ENCODE peak calls at places on chromosomes 13 and 19, in four cellular contexts. One of them, this sample, is unnamed.
A peak's percentile ranks its signal among the peaks of the same experiment; 100 is the strongest.

GRCh38 chr13:39810091-39810877 is 154.8 kb downstream of the COG6 start:
- DNase-seq in K562: no peak
- DNase-seq in HepG2: no peak
- DNase-seq in GM12878: no peak
- DNase-seq in this sample: no peak

GRCh38 chr13:50419896-50420295 is 404.7 kb downstream of the KCNRG start:
- DNase-seq in K562: no peak
- DNase-seq in HepG2: no peak
- DNase-seq in GM12878: no peak
- DNase-seq in this sample: no peak

GRCh38 chr13:101916108-101916757 is 463.8 kb downstream of the ITGBL1 start:
- DNase-seq in K562: no peak
- DNase-seq in HepG2: no peak
- DNase-seq in GM12878: no peak
- DNase-seq in this sample: peak; percentile 19

GRCh38 chr19:44653977-44654784 is 10.5 kb downstream of the PVR start:
- DNase-seq in K562: peak; percentile 55
- DNase-seq in HepG2: peak; percentile 36
- DNase-seq in GM12878: peak; percentile 38
- DNase-seq in this sample: peak; percentile 34

GRCh38 chr13:40271931-40272775 is 394.3 kb downstream of the FOXO1 start:
- DNase-seq in K562: no peak
- DNase-seq in HepG2: no peak
- DNase-seq in GM12878: no peak
- DNase-seq in this sample: no peak

GRCh38 chr13:112824429-112824828 is 134.6 kb downstream of the ATP11A start:
- DNase-seq in K562: no peak
- DNase-seq in HepG2: no peak
- DNase-seq in GM12878: no peak
- DNase-seq in this sample: no peak

GRCh38 chr19:42311612-42312160 is 1.4 kb upstream of the TMEM145 start:
- DNase-seq in K562: peak; percentile 50
- DNase-seq in HepG2: no peak
- DNase-seq in GM12878: no peak
- DNase-seq in this sample: peak; percentile 31

GRCh38 chr13:88461272-88462009 is 790.3 kb downstream of the SLITRK5 start:
- DNase-seq in K562: no peak
- DNase-seq in HepG2: no peak
- DNase-seq in GM12878: no peak
- DNase-seq in this sample: no peak

GRCh38 chr13:51590966-51591627 is 6.8 kb downstream of the WDFY2 start:
- DNase-seq in K562: peak; percentile 74
- DNase-seq in HepG2: peak; percentile 63
- DNase-seq in GM12878: no peak
- DNase-seq in this sample: no peak

GRCh38 chr13:39037880-39038568 is at the start of the genes NHLRC3 and PROSER1:
- DNase-seq in K562: peak; percentile 69
- DNase-seq in HepG2: peak; percentile 84
- DNase-seq in GM12878: peak; percentile 63
- DNase-seq in this sample: peak; percentile 60

GRCh38 chr13:93248627-93249047 is 22.0 kb downstream of the GPC6 start:
- DNase-seq in K562: peak; percentile 55
- DNase-seq in HepG2: peak; percentile 92
- DNase-seq in GM12878: no peak
- DNase-seq in this sample: peak; percentile 73

GRCh38 chr19:28963481-28964245 is 249.3 kb downstream of the UQCRFS1 start:
- DNase-seq in K562: no peak
- DNase-seq in HepG2: no peak
- DNase-seq in GM12878: no peak
- DNase-seq in this sample: no peak

GRCh38 chr13:67224148-67224846 is 5.8 kb downstream of the PCDH9 start:
- DNase-seq in K562: peak; percentile 65
- DNase-seq in HepG2: peak; percentile 56
- DNase-seq in GM12878: no peak
- DNase-seq in this sample: peak; percentile 93

GRCh38 chr13:92622905-92623304 is 603.7 kb upstream of the GPC6 start:
- DNase-seq in K562: no peak
- DNase-seq in HepG2: no peak
- DNase-seq in GM12878: no peak
- DNase-seq in this sample: no peak

GRCh38 chr19:49896863-49897621 is at the start of gene IL4I1:
- DNase-seq in K562: no peak
- DNase-seq in HepG2: no peak
- DNase-seq in GM12878: peak; percentile 96
- DNase-seq in this sample: no peak

GRCh38 chr19:20247016-20247683 is 80.1 kb downstream of the ZNF486 start:
- DNase-seq in K562: no peak
- DNase-seq in HepG2: no peak
- DNase-seq in GM12878: no peak
- DNase-seq in this sample: no peak

GRCh38 chr13:102779426-102780159 is 6.0 kb upstream of the TEX30 start:
- DNase-seq in K562: no peak
- DNase-seq in HepG2: no peak
- DNase-seq in GM12878: no peak
- DNase-seq in this sample: no peak

GRCh38 chr19:40717880-40718773 is 1.2 kb downstream of the ITPKC start:
- DNase-seq in K562: no peak
- DNase-seq in HepG2: peak; percentile 18
- DNase-seq in GM12878: no peak
- DNase-seq in this sample: no peak

GRCh38 chr19:47836038-47836437 is 14.3 kb downstream of the CRX start:
- DNase-seq in K562: no peak
- DNase-seq in HepG2: no peak
- DNase-seq in GM12878: no peak
- DNase-seq in this sample: no peak

GRCh38 chr19:18961767-18962423 is 20.9 kb upstream of the HOMER3 start:
- DNase-seq in K562: no peak
- DNase-seq in HepG2: peak; percentile 83
- DNase-seq in GM12878: no peak
- DNase-seq in this sample: no peak

GRCh38 chr19:55433292-55433691 is 9.8 kb downstream of the SHISA7 start:
- DNase-seq in K562: no peak
- DNase-seq in HepG2: no peak
- DNase-seq in GM12878: no peak
- DNase-seq in this sample: no peak

GRCh38 chr19:53962887-53963435 is at the start of gene CACNG8:
- DNase-seq in K562: peak; percentile 36
- DNase-seq in HepG2: no peak
- DNase-seq in GM12878: no peak
- DNase-seq in this sample: no peak

GRCh38 chr19:51333836-51334460 is 8.0 kb downstream of the VSIG10L start:
- DNase-seq in K562: peak; percentile 84
- DNase-seq in HepG2: no peak
- DNase-seq in GM12878: no peak
- DNase-seq in this sample: no peak

GRCh38 chr13:113211774-113212173 is 2.4 kb downstream of the CUL4A start:
- DNase-seq in K562: no peak
- DNase-seq in HepG2: peak; percentile 51
- DNase-seq in GM12878: no peak
- DNase-seq in this sample: no peak

GRCh38 chr19:10353793-10354391 is 14.5 kb upstream of the ICAM3 start:
- DNase-seq in K562: peak; percentile 85
- DNase-seq in HepG2: no peak
- DNase-seq in GM12878: no peak
- DNase-seq in this sample: peak; percentile 75

DNA sequence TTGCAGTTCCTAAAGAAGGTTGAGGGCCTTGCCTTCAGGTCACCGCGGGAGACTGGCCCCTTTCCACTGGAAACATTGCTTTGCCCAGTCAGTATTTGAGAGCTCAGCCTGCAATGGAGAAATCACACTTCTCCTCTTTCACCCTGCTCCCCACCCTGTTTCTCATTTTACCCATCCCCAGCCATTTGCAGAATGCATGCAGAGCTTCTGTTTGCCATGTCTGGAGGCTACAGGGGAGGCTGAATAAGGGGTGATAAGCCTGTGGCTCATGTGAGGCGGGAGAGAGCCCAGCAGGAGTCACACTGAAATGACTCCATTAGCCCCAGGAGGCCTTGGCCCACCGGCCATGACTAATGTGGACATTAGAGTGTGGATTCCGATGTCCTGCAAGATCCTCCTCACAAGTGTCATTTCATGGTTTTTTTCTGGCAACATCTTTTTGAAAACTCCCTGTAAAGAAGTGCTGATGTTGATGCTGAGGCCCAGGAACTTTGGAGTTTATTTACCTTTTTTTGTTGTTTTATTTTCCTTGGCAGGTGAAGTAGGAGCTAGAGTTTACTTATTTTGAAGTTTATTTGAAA is 6.3 kb downstream of the SPINT2 start:
- DNase-seq in K562: peak; percentile 87
- DNase-seq in HepG2: no peak
- DNase-seq in GM12878: no peak
- DNase-seq in this sample: no peak
- TF ChIP-seq SP1 in K562: peak; percentile 13
- TF ChIP-seq SP1 in HepG2: no peak
- TF ChIP-seq SP1 in GM12878: no peak
- TF ChIP-seq SP1 in this sample: no peak

GRCh38 chr19:1087813-1088418 is 7.3 kb downstream of the POLR2E start:
- DNase-seq in K562: no peak
- DNase-seq in HepG2: no peak
- DNase-seq in GM12878: no peak
- DNase-seq in this sample: no peak
- TF ChIP-seq FOXK2 in K562: no peak
- TF ChIP-seq FOXK2 in HepG2: no peak
- TF ChIP-seq FOXK2 in GM12878: no peak
- TF ChIP-seq FOXK2 in this sample: no peak

GRCh38 chr13:100129605-100130004 is 40.7 kb downstream of the PCCA start:
- DNase-seq in K562: no peak
- DNase-seq in HepG2: no peak
- DNase-seq in GM12878: peak; percentile 34
- DNase-seq in this sample: no peak

GRCh38 chr13:100125946-100126345 is 37.1 kb downstream of the PCCA start:
- DNase-seq in K562: no peak
- DNase-seq in HepG2: no peak
- DNase-seq in GM12878: no peak
- DNase-seq in this sample: no peak

GRCh38 chr13:100128838-100129237 is 39.9 kb downstream of the PCCA start:
- DNase-seq in K562: no peak
- DNase-seq in HepG2: peak; percentile 58
- DNase-seq in GM12878: no peak
- DNase-seq in this sample: no peak

GRCh38 chr13:100130092-100130491 is 41.2 kb downstream of the PCCA start:
- DNase-seq in K562: no peak
- DNase-seq in HepG2: no peak
- DNase-seq in GM12878: no peak
- DNase-seq in this sample: no peak

GRCh38 chr13:100128373-100128772 is 39.5 kb downstream of the PCCA start:
- DNase-seq in K562: peak; percentile 19
- DNase-seq in HepG2: peak; percentile 24
- DNase-seq in GM12878: no peak
- DNase-seq in this sample: peak; percentile 22
- TF ChIP-seq SP1 in K562: no peak
- TF ChIP-seq SP1 in HepG2: no peak
- TF ChIP-seq SP1 in GM12878: no peak
- TF ChIP-seq SP1 in this sample: no peak

GRCh38 chr13:23497186-23497585 is 63.7 kb upstream of the SACS start:
- DNase-seq in K562: no peak
- DNase-seq in HepG2: no peak
- DNase-seq in GM12878: no peak
- DNase-seq in this sample: no peak
- TF ChIP-seq FOXK2 in K562: no peak
- TF ChIP-seq FOXK2 in HepG2: no peak
- TF ChIP-seq FOXK2 in GM12878: no peak
- TF ChIP-seq FOXK2 in this sample: no peak